ENCODE peak calls at places on chromosomes 16 and 17, in ten cellular contexts. One of them, this sample, is unnamed.

GRCh38 chr17:74746922-74747321 is 1.5 kb upstream of the NHERF1 start:
- DNase-seq in HCEC 1CT: no peak
- DNase-seq in stimulated activated CD4-positive, alpha-beta T cell treated with anti-CD3 and anti-CD28 coated beads, Interleukin-2, amount 100 ng/mL, for 48 hours: no peak
- DNase-seq in mucosa of descending colon: peak
- DNase-seq in Peyer's patch: no peak
- DNase-seq in ELF-1: peak
- DNase-seq in C1 segment of cervical spinal cord: no peak
- DNase-seq in effector memory CD4-positive, alpha-beta T cell: no peak
- DNase-seq in HS-5: no peak
- DNase-seq in cardiac fibroblast: peak
- DNase-seq in this sample: peak

GRCh38 chr16:521381-522210 is 5.9 kb upstream of the CAPN15 start:
- DNase-seq in stimulated activated CD4-positive, alpha-beta T cell treated with anti-CD3 and anti-CD28 coated beads, Interleukin-2, amount 100 ng/mL, for 48 hours: no peak
- DNase-seq in ELF-1: no peak
- DNase-seq in effector memory CD4-positive, alpha-beta T cell: no peak
- DNase-seq in HS-5: no peak
- DNase-seq in C1 segment of cervical spinal cord: no peak
- DNase-seq in HCEC 1CT: no peak
- DNase-seq in cardiac fibroblast: no peak
- DNase-seq in Peyer's patch: peak
- DNase-seq in mucosa of descending colon: peak
- DNase-seq in this sample: no peak

GRCh38 chr17:9669551-9670008 is 24.3 kb downstream of the USP43 start:
- DNase-seq in C1 segment of cervical spinal cord: no peak
- DNase-seq in Peyer's patch: no peak
- DNase-seq in HCEC 1CT: no peak
- DNase-seq in stimulated activated CD4-positive, alpha-beta T cell treated with anti-CD3 and anti-CD28 coated beads, Interleukin-2, amount 100 ng/mL, for 48 hours: no peak
- DNase-seq in ELF-1: peak
- DNase-seq in effector memory CD4-positive, alpha-beta T cell: no peak
- DNase-seq in mucosa of descending colon: no peak
- DNase-seq in cardiac fibroblast: no peak
- DNase-seq in HS-5: no peak
- DNase-seq in this sample: peak

GRCh38 chr17:57927048-57927723 is 28.0 kb downstream of the CUEDC1 start:
- DNase-seq in cardiac fibroblast: peak
- DNase-seq in Peyer's patch: no peak
- DNase-seq in stimulated activated CD4-positive, alpha-beta T cell treated with anti-CD3 and anti-CD28 coated beads, Interleukin-2, amount 100 ng/mL, for 48 hours: no peak
- DNase-seq in ELF-1: peak
- DNase-seq in mucosa of descending colon: no peak
- DNase-seq in HS-5: no peak
- DNase-seq in effector memory CD4-positive, alpha-beta T cell: no peak
- DNase-seq in C1 segment of cervical spinal cord: no peak
- DNase-seq in HCEC 1CT: peak
- DNase-seq in this sample: no peak

GRCh38 chr17:12983986-12984932 is 33.6 kb downstream of the ELAC2 start:
- DNase-seq in effector memory CD4-positive, alpha-beta T cell: no peak
- DNase-seq in cardiac fibroblast: peak
- DNase-seq in HCEC 1CT: peak
- DNase-seq in Peyer's patch: peak
- DNase-seq in C1 segment of cervical spinal cord: peak
- DNase-seq in ELF-1: no peak
- DNase-seq in stimulated activated CD4-positive, alpha-beta T cell treated with anti-CD3 and anti-CD28 coated beads, Interleukin-2, amount 100 ng/mL, for 48 hours: no peak
- DNase-seq in HS-5: peak
- DNase-seq in mucosa of descending colon: no peak
- DNase-seq in this sample: no peak

GRCh38 chr17:73109603-73110002 is 17.1 kb upstream of the SLC39A11 start:
- DNase-seq in mucosa of descending colon: no peak
- DNase-seq in stimulated activated CD4-positive, alpha-beta T cell treated with anti-CD3 and anti-CD28 coated beads, Interleukin-2, amount 100 ng/mL, for 48 hours: no peak
- DNase-seq in HCEC 1CT: no peak
- DNase-seq in ELF-1: no peak
- DNase-seq in HS-5: no peak
- DNase-seq in C1 segment of cervical spinal cord: no peak
- DNase-seq in effector memory CD4-positive, alpha-beta T cell: no peak
- DNase-seq in Peyer's patch: no peak
- DNase-seq in cardiac fibroblast: no peak
- DNase-seq in this sample: no peak

GRCh38 chr16:79182618-79183017 is 417.9 kb downstream of the MAF start:
- DNase-seq in Peyer's patch: no peak
- DNase-seq in stimulated activated CD4-positive, alpha-beta T cell treated with anti-CD3 and anti-CD28 coated beads, Interleukin-2, amount 100 ng/mL, for 48 hours: no peak
- DNase-seq in effector memory CD4-positive, alpha-beta T cell: no peak
- DNase-seq in C1 segment of cervical spinal cord: no peak
- DNase-seq in HS-5: no peak
- DNase-seq in cardiac fibroblast: peak
- DNase-seq in mucosa of descending colon: no peak
- DNase-seq in HCEC 1CT: no peak
- DNase-seq in ELF-1: no peak
- DNase-seq in this sample: no peak

GRCh38 chr17:14143678-14144077 is 74.4 kb downstream of the COX10 start:
- DNase-seq in HS-5: no peak
- DNase-seq in C1 segment of cervical spinal cord: no peak
- DNase-seq in ELF-1: no peak
- DNase-seq in mucosa of descending colon: no peak
- DNase-seq in cardiac fibroblast: no peak
- DNase-seq in effector memory CD4-positive, alpha-beta T cell: no peak
- DNase-seq in HCEC 1CT: no peak
- DNase-seq in Peyer's patch: peak
- DNase-seq in stimulated activated CD4-positive, alpha-beta T cell treated with anti-CD3 and anti-CD28 coated beads, Interleukin-2, amount 100 ng/mL, for 48 hours: no peak
- DNase-seq in this sample: no peak

GRCh38 chr17:21005367-21005766 is 37.4 kb downstream of the USP22 start:
- DNase-seq in ELF-1: no peak
- DNase-seq in mucosa of descending colon: no peak
- DNase-seq in effector memory CD4-positive, alpha-beta T cell: no peak
- DNase-seq in C1 segment of cervical spinal cord: no peak
- DNase-seq in Peyer's patch: no peak
- DNase-seq in stimulated activated CD4-positive, alpha-beta T cell treated with anti-CD3 and anti-CD28 coated beads, Interleukin-2, amount 100 ng/mL, for 48 hours: no peak
- DNase-seq in HCEC 1CT: no peak
- DNase-seq in cardiac fibroblast: no peak
- DNase-seq in HS-5: no peak
- DNase-seq in this sample: no peak

GRCh38 chr16:73432794-73433455 is 385.0 kb upstream of the ZFHX3 start:
- DNase-seq in stimulated activated CD4-positive, alpha-beta T cell treated with anti-CD3 and anti-CD28 coated beads, Interleukin-2, amount 100 ng/mL, for 48 hours: no peak
- DNase-seq in mucosa of descending colon: no peak
- DNase-seq in Peyer's patch: no peak
- DNase-seq in ELF-1: no peak
- DNase-seq in HCEC 1CT: no peak
- DNase-seq in C1 segment of cervical spinal cord: no peak
- DNase-seq in effector memory CD4-positive, alpha-beta T cell: no peak
- DNase-seq in HS-5: no peak
- DNase-seq in cardiac fibroblast: no peak
- DNase-seq in this sample: no peak

GRCh38 chr16:55494994-55495421 is 13.9 kb upstream of the LPCAT2 start:
- DNase-seq in HS-5: no peak
- DNase-seq in ELF-1: no peak
- DNase-seq in stimulated activated CD4-positive, alpha-beta T cell treated with anti-CD3 and anti-CD28 coated beads, Interleukin-2, amount 100 ng/mL, for 48 hours: no peak
- DNase-seq in cardiac fibroblast: peak
- DNase-seq in effector memory CD4-positive, alpha-beta T cell: no peak
- DNase-seq in mucosa of descending colon: no peak
- DNase-seq in C1 segment of cervical spinal cord: peak
- DNase-seq in Peyer's patch: no peak
- DNase-seq in HCEC 1CT: peak
- DNase-seq in this sample: peak

GRCh38 chr16:85785927-85786326 is 13.4 kb downstream of the EMC8 start:
- DNase-seq in Peyer's patch: no peak
- DNase-seq in HS-5: no peak
- DNase-seq in ELF-1: no peak
- DNase-seq in effector memory CD4-positive, alpha-beta T cell: no peak
- DNase-seq in cardiac fibroblast: no peak
- DNase-seq in C1 segment of cervical spinal cord: no peak
- DNase-seq in mucosa of descending colon: no peak
- DNase-seq in stimulated activated CD4-positive, alpha-beta T cell treated with anti-CD3 and anti-CD28 coated beads, Interleukin-2, amount 100 ng/mL, for 48 hours: no peak
- DNase-seq in HCEC 1CT: peak
- DNase-seq in this sample: no peak

GRCh38 chr16:67411339-67411738 is 4.9 kb downstream of the ZDHHC1 start:
- DNase-seq in stimulated activated CD4-positive, alpha-beta T cell treated with anti-CD3 and anti-CD28 coated beads, Interleukin-2, amount 100 ng/mL, for 48 hours: no peak
- DNase-seq in HS-5: no peak
- DNase-seq in effector memory CD4-positive, alpha-beta T cell: no peak
- DNase-seq in ELF-1: no peak
- DNase-seq in mucosa of descending colon: no peak
- DNase-seq in Peyer's patch: no peak
- DNase-seq in cardiac fibroblast: no peak
- DNase-seq in C1 segment of cervical spinal cord: no peak
- DNase-seq in HCEC 1CT: no peak
- DNase-seq in this sample: no peak

GRCh38 chr17:75128694-75129505 is 2.6 kb downstream of the NT5C start:
- DNase-seq in stimulated activated CD4-positive, alpha-beta T cell treated with anti-CD3 and anti-CD28 coated beads, Interleukin-2, amount 100 ng/mL, for 48 hours: no peak
- DNase-seq in cardiac fibroblast: no peak
- DNase-seq in effector memory CD4-positive, alpha-beta T cell: no peak
- DNase-seq in C1 segment of cervical spinal cord: peak
- DNase-seq in Peyer's patch: no peak
- DNase-seq in HS-5: no peak
- DNase-seq in HCEC 1CT: no peak
- DNase-seq in mucosa of descending colon: no peak
- DNase-seq in ELF-1: no peak
- DNase-seq in this sample: no peak

This sample was measured in hepatocyte.